ENCODE peak calls at places on chromosomes 2 and 18, in six cellular contexts. E is GM23338; Z is hippocampal formation; I is ACHN; N is activated CD4-positive, alpha-beta T cell treated with anti-CD3 and anti-CD28 coated beads, Interleukin-2, amount 50 U/mL, for 48 hours; O is endothelial cell. C is an unnamed sample.

GRCh38 chr2:179338681-179339080 is 74.0 kb upstream of the SESTD1 start:
- DNase-seq in E (no peak), N (no peak), Z (no peak), O (no peak), I (no peak), C (no peak)

GRCh38 chr18:12637901-12638633 is 19.8 kb downstream of the SPIRE1 start:
- DNase-seq in O (no peak), I (no peak), N (no peak), E (no peak), Z (no peak), C (no peak)

GRCh38 chr18:72700961-72701710 is 157.0 kb upstream of the CBLN2 start:
- DNase-seq in N (no peak), I (peak), O (no peak), E (peak), Z (peak), C (no peak)

GRCh38 chr2:85651097-85651496 is 16.9 kb downstream of the SFTPB start:
- DNase-seq in O (no peak), N (no peak), E (no peak), Z (no peak), I (no peak), C (no peak)

GRCh38 chr2:53353372-53354111 is 414.1 kb upstream of the CHAC2 start:
- DNase-seq in E (no peak), N (no peak), I (peak), Z (no peak), O (no peak), C (no peak)

GRCh38 chr18:3931542-3932112 is 481.7 kb downstream of the TGIF1 start:
- DNase-seq in E (no peak), Z (no peak), N (no peak), O (no peak), I (no peak), C (no peak)

GRCh38 chr2:202870431-202871160 is 970 bp downstream of the ICA1L start:
- DNase-seq in Z (no peak), I (peak), E (peak), O (peak), N (peak), C (no peak)

GRCh38 chr2:127181851-127182250 is 38.2 kb downstream of the CYP27C1 start:
- DNase-seq in Z (no peak), N (no peak), E (no peak), O (no peak), I (no peak), C (no peak)

GRCh38 chr2:238924032-238924431 is 76.1 kb downstream of the TWIST2 start:
- DNase-seq in O (no peak), N (no peak), E (no peak), Z (no peak), I (no peak), C (no peak)

C was measured in CMK.